ENCODE peak calls at places on chromosomes 1 and 21, in eight cellular contexts. V, J, E, Z, F, G, O and L are unnamed samples.

GRCh38 chr1:224739997-224740687 is 124.0 kb downstream of the CNIH3 start:
- DNase-seq in Z (no peak), O (no peak), G (no peak), V (no peak), F (no peak), J (no peak), E (no peak), L (no peak)

GRCh38 chr1:27163093-27163492 is 8.2 kb upstream of the SLC9A1 start:
- DNase-seq in J (no peak), V (no peak), E (no peak), Z (no peak), G (no peak), F (no peak), O (no peak), L (no peak)

GRCh38 chr1:150159550-150159949 is 9.8 kb downstream of the PLEKHO1 start:
- DNase-seq in E (peak; percentile 45), Z (no peak), O (no peak), J (no peak), V (no peak), G (no peak), F (no peak), L (no peak)

GRCh38 chr1:178518894-178519293 is 6.0 kb downstream of the TEX35 start:
- DNase-seq in E (no peak), O (no peak), F (no peak), V (no peak), G (no peak), Z (no peak), J (no peak), L (no peak)

GRCh38 chr1:201074018-201074417 is 38.2 kb downstream of the CACNA1S start:
- DNase-seq in V (no peak), O (peak; percentile 34), G (no peak), J (peak; percentile 26), E (no peak), Z (no peak), F (no peak), L (no peak)

GRCh38 chr1:215599418-215599817 is 32.3 kb downstream of the KCTD3 start:
- DNase-seq in G (no peak), E (peak; percentile 87), Z (no peak), F (no peak), V (no peak), J (no peak), O (no peak), L (no peak)

GRCh38 chr21:44700101-44701022 is 3.4 kb downstream of the KRTAP10-12 start:
- DNase-seq in G (no peak), E (no peak), F (no peak), Z (no peak), V (no peak), O (no peak), J (no peak), L (no peak)

GRCh38 chr1:14939527-14940284 is 213.8 kb upstream of the TMEM51 start:
- DNase-seq in J (no peak), O (no peak), V (no peak), E (peak; percentile 81), Z (no peak), F (no peak), G (no peak), L (no peak)

GRCh38 chr21:35965699-35966098 is 94.6 kb downstream of the SETD4 start:
- DNase-seq in E (no peak), J (no peak), Z (no peak), F (no peak), G (no peak), V (no peak), O (no peak), L (no peak)

GRCh38 chr1:18264450-18265000 is 156.9 kb downstream of the IGSF21 start:
- DNase-seq in E (no peak), F (no peak), V (no peak), Z (no peak), J (no peak), O (no peak), G (no peak), L (no peak)

GRCh38 chr1:110262846-110263631 is 52.9 kb downstream of the KCNC4 start:
- DNase-seq in O (no peak), G (no peak), V (peak; percentile 22), J (no peak), F (no peak), E (no peak), Z (no peak), L (no peak)

GRCh38 chr1:182629674-182630073 is 25.5 kb upstream of the RGS16 start:
- DNase-seq in O (no peak), G (no peak), E (no peak), Z (no peak), F (no peak), J (no peak), V (no peak), L (no peak)

GRCh38 chr1:228955691-228956090 is 220.4 kb downstream of the RHOU start:
- DNase-seq in G (no peak), Z (no peak), E (peak; percentile 39), F (peak; percentile 18), V (no peak), J (no peak), O (no peak), L (no peak)

GRCh38 chr1:84442256-84442655 is 36.8 kb upstream of the RPF1 start:
- DNase-seq in E (peak; percentile 94), O (peak; percentile 22), Z (no peak), F (peak; percentile 78), V (no peak), G (peak; percentile 36), J (peak; percentile 55), L (peak; percentile 72)

GRCh38 chr1:85502625-85503083 is 37.7 kb upstream of the DDAH1 start:
- DNase-seq in F (peak; percentile 59), J (no peak), E (peak; percentile 93), V (peak; percentile 54), O (peak; percentile 74), Z (no peak), G (peak; percentile 69), L (peak; percentile 45)

GRCh38 chr1:47794081-47794480 is 203.1 kb downstream of the TRABD2B start:
- DNase-seq in O (no peak), J (no peak), V (no peak), F (no peak), E (no peak), Z (no peak), G (no peak), L (no peak)

GRCh38 chr21:42113926-42114409 is 42.9 kb downstream of the UMODL1 start:
- DNase-seq in F (no peak), G (peak; percentile 44), O (no peak), V (no peak), E (no peak), Z (no peak), J (no peak), L (no peak)

GRCh38 chr1:6471086-6471841 is 5.3 kb upstream of the TNFRSF25 start:
- DNase-seq in V (no peak), F (no peak), O (peak; percentile 89), E (no peak), G (no peak), J (no peak), Z (no peak), L (no peak)

GRCh38 chr1:6471969-6472368 is 6.0 kb upstream of the TNFRSF25 start:
- DNase-seq in E (no peak), F (no peak), J (no peak), V (no peak), Z (no peak), G (no peak), O (peak; percentile 80), L (no peak)

GRCh38 chr1:6473156-6473555 is 7.2 kb upstream of the TNFRSF25 start:
- DNase-seq in E (no peak), V (no peak), Z (no peak), O (no peak), F (no peak), G (no peak), J (no peak), L (no peak)

GRCh38 chr1:6473974-6474814 is 8.2 kb upstream of the TNFRSF25 start:
- DNase-seq in J (no peak), Z (no peak), V (no peak), F (no peak), G (no peak), E (no peak), O (no peak), L (no peak)

DNA sequence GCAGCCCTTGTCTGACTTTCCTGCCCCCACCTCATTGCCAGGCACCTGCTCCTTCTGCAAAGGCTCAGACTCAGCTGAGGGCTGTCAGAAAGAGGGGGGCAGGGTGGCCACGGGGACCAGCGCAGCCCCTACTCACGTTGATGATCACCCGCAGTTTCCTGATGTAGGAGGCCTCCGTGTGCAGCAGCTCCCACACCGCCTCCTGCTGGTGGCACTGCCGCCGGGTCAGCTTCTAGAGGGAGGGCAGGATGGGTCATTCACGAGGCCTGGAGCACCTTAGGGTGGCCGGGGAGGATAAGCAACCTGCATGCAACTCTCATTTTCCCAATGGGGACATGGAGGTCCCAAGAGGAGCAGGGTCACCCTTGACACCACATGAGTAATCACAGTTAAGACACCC is 6.4 kb upstream of the TNFRSF25 start:
- DNase-seq in G (no peak), J (no peak), O (peak; percentile 54), F (no peak), V (peak; percentile 47), E (no peak), Z (no peak), L (no peak)
- TF ChIP-seq CTCF in G (peak; percentile 11), J (peak; percentile 49), O (peak; percentile 28), F (peak; percentile 24), V (peak; percentile 32), E (peak; percentile 40), Z (no peak), L (peak; percentile 16)

GRCh38 chr1:30911061-30911954 is 2.8 kb upstream of the SDC3 start:
- DNase-seq in J (peak; percentile 58), E (peak; percentile 89), V (peak; percentile 81), Z (peak; percentile 79), G (peak; percentile 95), O (peak; percentile 86), F (peak; percentile 68), L (peak; percentile 68)
- TF ChIP-seq CTCF in J (peak; percentile 87), E (peak; percentile 90), V (peak; percentile 60), Z (peak; percentile 54), G (peak; percentile 67), O (peak; percentile 86), F (peak; percentile 87), L (peak; percentile 92)

GRCh38 chr21:15552914-15553491 is 176.8 kb upstream of the USP25 start:
- DNase-seq in Z (no peak), J (no peak), O (no peak), G (no peak), F (no peak), E (peak; percentile 63), V (no peak), L (no peak)
- TF ChIP-seq CTCF in Z (no peak), J (peak; percentile 30), O (no peak), G (peak; percentile 34), F (peak; percentile 46), E (peak; percentile 70), V (peak; percentile 31), L (peak; percentile 57)

GRCh38 chr1:185653615-185654014 is 80.6 kb upstream of the HMCN1 start:
- DNase-seq in O (no peak), G (no peak), V (no peak), J (no peak), F (no peak), Z (no peak), E (no peak), L (no peak)

GRCh38 chr1:185650602-185651230 is 83.5 kb upstream of the HMCN1 start:
- DNase-seq in O (no peak), E (no peak), G (no peak), Z (no peak), J (no peak), V (no peak), F (no peak), L (no peak)

GRCh38 chr1:185654952-185655314 is 79.3 kb upstream of the HMCN1 start:
- DNase-seq in G (no peak), O (no peak), J (no peak), V (no peak), F (no peak), Z (no peak), E (no peak), L (no peak)

GRCh38 chr1:185654199-185654951 is 79.8 kb upstream of the HMCN1 start:
- DNase-seq in J (no peak), G (no peak), O (no peak), Z (no peak), E (peak; percentile 64), V (no peak), F (peak; percentile 7), L (no peak)

GRCh38 chr1:185652348-185652747 is 81.8 kb upstream of the HMCN1 start:
- DNase-seq in F (no peak), J (no peak), V (no peak), O (no peak), Z (no peak), E (peak; percentile 22), G (no peak), L (no peak)
- TF ChIP-seq CTCF in F (no peak), J (no peak), V (no peak), O (no peak), Z (no peak), E (peak; percentile 45), G (no peak), L (no peak)